ENCODE peak calls at places on chromosomes 13 and 19, in six cellular contexts. W is mucosa of descending colon; L is stimulated activated CD4-positive, alpha-beta T cell treated with anti-CD3 and anti-CD28 coated beads, Interleukin-1b, Interleukin-23, amount 100 ng/mL, for 1 hour; V is fibroblast of the conjunctiva; B is neural crest cell; D is uterus. U is an unnamed sample.

GRCh38 chr13:97250560-97250959 is 28.4 kb downstream of the MBNL2 start:
- DNase-seq in V (no peak), D (no peak), L (no peak), B (no peak), W (no peak), U (no peak)

GRCh38 chr13:21638319-21639282 is 32.3 kb upstream of the FGF9 start:
- DNase-seq in W (no peak), D (no peak), V (no peak), B (peak), L (no peak), U (no peak)

GRCh38 chr19:7648265-7649014 is 11.5 kb downstream of the STXBP2 start:
- DNase-seq in B (no peak), V (no peak), D (no peak), L (no peak), W (no peak), U (peak)

GRCh38 chr13:45367358-45367757 is 26.4 kb upstream of the TPT1 start:
- DNase-seq in B (no peak), W (peak), D (peak), L (peak), V (peak), U (peak)

GRCh38 chr13:65594255-65594654 is 1635.9 kb downstream of the PCDH9 start:
- DNase-seq in B (no peak), D (no peak), V (peak), L (no peak), W (no peak), U (no peak)

GRCh38 chr13:61954092-61954491 is 538.4 kb upstream of the PCDH20 start:
- DNase-seq in B (no peak), L (no peak), V (peak), W (no peak), D (no peak), U (no peak)

GRCh38 chr13:25178070-25178469 is 6.0 kb upstream of the AMER2 start:
- DNase-seq in V (no peak), L (no peak), W (no peak), D (no peak), B (no peak), U (no peak)

GRCh38 chr19:1010586-1011510 is 10.1 kb downstream of the TMEM259 start:
- DNase-seq in V (no peak), L (no peak), B (no peak), D (no peak), W (no peak), U (no peak)

GRCh38 chr13:98315466-98315865 is 138.4 kb upstream of the RNF113B start:
- DNase-seq in V (no peak), L (no peak), D (no peak), B (no peak), W (no peak), U (no peak)

GRCh38 chr13:44211286-44211685 is 162.3 kb upstream of the SERP2 start:
- DNase-seq in L (no peak), D (no peak), B (no peak), W (no peak), V (peak), U (no peak)

GRCh38 chr19:18021121-18021755 is 13.3 kb downstream of the ARRDC2 start:
- DNase-seq in V (no peak), D (peak), B (no peak), L (no peak), W (peak), U (no peak)

GRCh38 chr13:100625447-100625846 is 36.9 kb upstream of the GGACT start:
- DNase-seq in B (no peak), V (no peak), D (no peak), W (no peak), L (no peak), U (no peak)

GRCh38 chr13:99528547-99528946 is 27.3 kb downstream of the TM9SF2 start:
- DNase-seq in B (no peak), L (no peak), D (no peak), V (no peak), W (no peak), U (peak)

GRCh38 chr13:26220575-26220974 is 1.5 kb downstream of the RNF6 start:
- DNase-seq in B (no peak), V (peak), W (no peak), L (no peak), D (no peak), U (no peak)

GRCh38 chr19:1045247-1045603 is 5.3 kb downstream of the ABCA7 start:
- DNase-seq in W (peak), L (no peak), V (no peak), B (no peak), D (no peak), U (peak)

GRCh38 chr19:1970003-1970805 is 29.2 kb downstream of the CSNK1G2 start:
- DNase-seq in D (no peak), W (no peak), L (no peak), B (no peak), V (no peak), U (no peak)

GRCh38 chr19:54029930-54030490 is 33.7 kb downstream of the VSTM1 start:
- DNase-seq in V (peak), W (no peak), D (no peak), B (peak), L (peak), U (peak)

U was measured in naive thymus-derived CD4-positive, alpha-beta T cell.